ENCODE peak calls at places on chromosomes 2 and 18, in ten cellular contexts. C, B, D, R, N, X, Z, L, M and S are unnamed samples.

GRCh38 chr2:111990856-111991255 is 64.2 kb upstream of the TMEM87B start:
- DNase-seq in N (no peak), L (no peak), X (no peak), R (no peak), B (no peak), M (no peak), D (no peak), C (no peak), Z (no peak), S (no peak)

GRCh38 chr2:176473177-176473576 is 203.9 kb downstream of the MTX2 start:
- DNase-seq in L (no peak), B (peak), D (peak), N (peak), X (no peak), Z (peak), M (no peak), C (no peak), R (no peak), S (peak)

GRCh38 chr18:8536922-8537321 is 72.3 kb upstream of the RAB12 start:
- DNase-seq in M (no peak), L (no peak), X (no peak), Z (no peak), B (no peak), R (no peak), N (no peak), C (no peak), D (no peak), S (no peak)

GRCh38 chr18:47931707-47932103 is 1.2 kb upstream of the SMAD2 start:
- DNase-seq in N (no peak), L (no peak), D (no peak), X (peak), Z (peak), B (peak), M (no peak), R (no peak), C (no peak), S (peak)

GRCh38 chr18:8948471-8949149 is 153.9 kb upstream of the NDUFV2 start:
- DNase-seq in N (peak), Z (peak), M (peak), C (no peak), X (no peak), D (peak), R (no peak), B (no peak), L (no peak), S (peak)

GRCh38 chr18:34397286-34397896 is 172.7 kb upstream of the NOL4 start:
- DNase-seq in N (no peak), R (no peak), M (no peak), L (no peak), B (no peak), D (no peak), C (no peak), X (no peak), Z (no peak), S (no peak)

GRCh38 chr2:168976034-168976654 is 55.0 kb downstream of the ABCB11 start:
- DNase-seq in D (no peak), M (no peak), B (no peak), R (no peak), C (no peak), N (peak), L (no peak), X (no peak), Z (no peak), S (no peak)

GRCh38 chr2:262117-262516 is 1.7 kb downstream of the SH3YL1 start:
- DNase-seq in N (no peak), R (no peak), M (no peak), D (no peak), C (no peak), B (no peak), Z (no peak), L (no peak), X (no peak), S (peak)

GRCh38 chr2:3604207-3604877 is 9.4 kb downstream of the COLEC11 start:
- DNase-seq in Z (peak), B (no peak), L (no peak), C (peak), M (no peak), X (no peak), R (no peak), N (no peak), D (no peak), S (no peak)

GRCh38 chr2:102334471-102334870 is 21.1 kb upstream of the IL18R1 start:
- DNase-seq in C (no peak), L (no peak), X (no peak), M (no peak), B (no peak), R (no peak), D (peak), Z (no peak), N (no peak), S (no peak)

GRCh38 chr2:236787885-236788284 is 218.3 kb downstream of the ACKR3 start:
- DNase-seq in Z (no peak), N (no peak), M (no peak), R (no peak), L (no peak), C (no peak), X (no peak), D (no peak), B (no peak), S (no peak)

GRCh38 chr2:39728941-39729351 is 50.1 kb downstream of the THUMPD2 start:
- DNase-seq in R (no peak), B (no peak), D (peak), X (peak), C (peak), Z (peak), L (peak), M (peak), N (peak), S (peak)

GRCh38 chr2:75571730-75572430 is 11.1 kb upstream of the EVA1A start:
- DNase-seq in X (no peak), Z (no peak), B (no peak), D (no peak), M (no peak), C (no peak), L (no peak), N (peak), R (no peak), S (no peak)

GRCh38 chr2:131641414-131642206 is 113.9 kb downstream of the CCDC74A start:
- DNase-seq in C (no peak), R (no peak), X (no peak), L (no peak), M (no peak), Z (no peak), D (peak), N (peak), B (no peak), S (no peak)

GRCh38 chr18:45571714-45572113 is 43.6 kb upstream of the SLC14A2 start:
- DNase-seq in L (no peak), D (no peak), N (no peak), R (no peak), B (no peak), X (no peak), C (no peak), Z (no peak), M (peak), S (no peak)

GRCh38 chr2:82120120-82120519 is 1815.6 kb upstream of the LRRTM1 start:
- DNase-seq in B (no peak), D (no peak), N (no peak), L (no peak), R (no peak), M (no peak), Z (no peak), C (no peak), X (no peak), S (no peak)

GRCh38 chr2:109438146-109438545 is 175.6 kb downstream of the SEPTIN10 start:
- DNase-seq in C (no peak), M (no peak), Z (no peak), L (no peak), R (no peak), X (no peak), N (no peak), B (no peak), D (no peak), S (no peak)

GRCh38 chr18:53458266-53458665 is 766.2 kb downstream of the MBD2 start:
- DNase-seq in B (no peak), D (no peak), Z (no peak), M (no peak), X (no peak), R (no peak), N (no peak), L (no peak), C (no peak), S (no peak)

GRCh38 chr2:174485763-174486613 is 841 bp downstream of the GPR155 start:
- DNase-seq in D (peak), N (peak), B (no peak), Z (peak), L (peak), R (no peak), X (no peak), M (no peak), C (peak), S (no peak)

GRCh38 chr2:192228685-192229084 is 34.0 kb upstream of the TMEFF2 start:
- DNase-seq in D (no peak), N (peak), B (no peak), X (no peak), C (no peak), Z (no peak), M (no peak), R (no peak), L (no peak), S (peak)

GRCh38 chr2:8595821-8596600 is 85.8 kb upstream of the ID2 start:
- DNase-seq in N (no peak), B (no peak), R (no peak), M (no peak), L (no peak), D (no peak), X (peak), C (no peak), Z (no peak), S (no peak)

GRCh38 chr2:211454684-211455083 is 898.3 kb downstream of the CPS1 start:
- DNase-seq in R (no peak), L (peak), N (no peak), D (no peak), Z (no peak), X (no peak), C (peak), M (no peak), B (no peak), S (no peak)

GRCh38 chr2:127067620-127068350 is 39.2 kb downstream of the BIN1 start:
- DNase-seq in C (peak), Z (peak), N (peak), B (peak), X (peak), D (peak), L (peak), M (peak), R (no peak), S (peak)

GRCh38 chr18:76823574-76823973 is 1.2 kb downstream of the ZNF236 start:
- DNase-seq in X (peak), Z (no peak), B (no peak), N (peak), D (no peak), L (peak), C (no peak), M (peak), R (no peak), S (no peak)

GRCh38 chr2:70675862-70676261 is 92.1 kb downstream of the ADD2 start:
- DNase-seq in X (no peak), N (no peak), D (no peak), L (no peak), M (no peak), R (no peak), B (no peak), C (no peak), Z (no peak), S (no peak)

GRCh38 chr2:11571170-11571569 is 37.3 kb downstream of the GREB1 start:
- DNase-seq in B (no peak), Z (no peak), N (no peak), X (peak), L (no peak), C (peak), D (no peak), R (no peak), M (no peak), S (no peak)

GRCh38 chr2:2590796-2591541 is 259.9 kb upstream of the MYT1L start:
- DNase-seq in X (no peak), C (no peak), L (no peak), B (no peak), R (no peak), N (no peak), D (no peak), M (no peak), Z (no peak), S (no peak)

GRCh38 chr2:109142416-109143210 is 13.6 kb downstream of the SH3RF3 start:
- DNase-seq in R (no peak), D (no peak), C (no peak), M (no peak), Z (no peak), X (no peak), B (no peak), L (no peak), N (no peak), S (no peak)

GRCh38 chr18:8107426-8107825 is 501.8 kb upstream of the RAB12 start:
- DNase-seq in C (no peak), B (no peak), N (peak), Z (no peak), D (no peak), X (no peak), M (no peak), R (no peak), L (no peak), S (no peak)

GRCh38 chr18:41378628-41379027 is 576.4 kb upstream of the PIK3C3 start:
- DNase-seq in M (no peak), C (no peak), R (no peak), L (no peak), X (no peak), N (peak), D (peak), Z (peak), B (no peak), S (peak)

GRCh38 chr2:237118025-237118424 is 32.3 kb downstream of the COPS8 start:
- DNase-seq in M (no peak), X (no peak), L (no peak), R (no peak), Z (no peak), N (peak), C (no peak), D (peak), B (no peak), S (peak)

GRCh38 chr2:184268900-184269299 is 329.4 kb upstream of the ZNF804A start:
- DNase-seq in X (no peak), N (no peak), R (no peak), L (no peak), M (no peak), B (no peak), D (no peak), Z (no peak), C (no peak), S (no peak)

GRCh38 chr2:68290825-68291224 is 28.9 kb downstream of the CNRIP1 start:
- DNase-seq in Z (no peak), L (no peak), C (no peak), D (no peak), R (no peak), N (no peak), M (no peak), X (no peak), B (no peak), S (no peak)

GRCh38 chr2:131039535-131039907 is 53.7 kb downstream of the FAM168B start:
- DNase-seq in M (no peak), L (no peak), D (no peak), B (no peak), C (no peak), Z (no peak), N (no peak), X (peak), R (no peak), S (no peak)

DNA sequence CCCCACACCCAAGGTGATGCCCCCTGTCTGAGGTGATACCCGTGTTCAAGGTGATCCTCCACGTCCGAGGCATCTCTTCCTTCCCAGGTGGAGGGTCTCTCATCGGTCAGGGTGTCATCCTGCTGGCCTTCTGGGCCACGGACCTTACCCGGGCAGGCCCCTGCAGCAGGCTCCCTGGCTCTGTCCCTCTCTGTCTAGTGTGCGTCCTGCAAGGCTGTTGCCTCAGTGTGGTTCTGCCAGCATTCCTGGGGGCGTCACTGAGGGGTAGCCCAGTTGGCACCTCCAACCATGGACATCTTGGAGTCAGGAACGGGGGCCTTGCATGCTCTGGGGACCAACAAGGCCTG is 5.6 kb upstream of the PER2 start:
- DNase-seq in X (no peak), Z (no peak), R (no peak), N (no peak), C (no peak), L (no peak), M (no peak), B (no peak), D (no peak), S (no peak)
- TF ChIP-seq CTCF in X (no peak), Z (no peak), R (no peak), N (no peak), C (no peak), L (no peak), M (no peak), B (no peak), D (no peak), S (no peak)

GRCh38 chr2:77521931-77522470 is at the start of gene LRRTM4:
- DNase-seq in L (peak), B (no peak), C (no peak), N (peak), Z (no peak), R (no peak), D (no peak), M (no peak), X (no peak), S (no peak)
- TF ChIP-seq CTCF in L (no peak), B (no peak), C (no peak), N (peak), Z (no peak), R (no peak), D (no peak), M (no peak), X (no peak), S (no peak)

GRCh38 chr2:28956890-28957289 is 24.2 kb upstream of the TOGARAM2 start:
- DNase-seq in L (no peak), Z (peak), B (no peak), X (no peak), N (no peak), D (peak), C (no peak), M (no peak), R (no peak), S (peak)

GRCh38 chr2:28952806-28953190 is 28.3 kb upstream of the TOGARAM2 start:
- DNase-seq in X (no peak), C (peak), M (no peak), L (no peak), N (no peak), B (no peak), D (no peak), Z (no peak), R (no peak), S (no peak)

GRCh38 chr2:28958689-28959088 is 22.4 kb upstream of the TOGARAM2 start:
- DNase-seq in L (peak), X (no peak), D (peak), M (peak), B (peak), Z (peak), R (peak), N (peak), C (peak), S (peak)

GRCh38 chr2:28955492-28955891 is 25.6 kb upstream of the TOGARAM2 start:
- DNase-seq in D (no peak), C (no peak), R (no peak), B (no peak), M (no peak), L (no peak), Z (no peak), X (no peak), N (no peak), S (no peak)

DNA sequence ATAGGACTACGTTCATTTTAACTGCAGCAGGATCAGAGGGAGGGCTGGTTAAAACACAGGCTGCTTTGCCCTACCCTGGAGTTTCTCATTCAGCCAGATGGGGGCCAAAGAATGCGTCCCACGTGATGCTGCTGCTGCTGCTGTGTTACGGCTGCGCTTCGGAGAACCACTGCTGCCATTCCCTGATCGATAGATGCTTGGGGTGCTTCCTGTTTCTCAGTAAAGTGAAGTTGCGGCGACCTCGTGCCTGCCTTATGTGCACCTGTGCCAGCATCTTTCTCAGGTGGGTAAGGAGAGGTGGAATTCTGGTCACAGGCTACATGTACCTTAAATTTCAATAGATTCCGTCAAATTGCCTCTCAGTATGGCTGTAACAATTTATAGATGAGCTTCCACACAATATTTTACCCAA is 24.7 kb upstream of the TOGARAM2 start:
- DNase-seq in L (peak), C (no peak), M (no peak), Z (peak), B (no peak), R (no peak), N (peak), D (peak), X (no peak), S (no peak)
- TF ChIP-seq CTCF in L (peak), C (no peak), M (no peak), Z (peak), B (no peak), R (peak), N (peak), D (peak), X (no peak), S (no peak)

DNA sequence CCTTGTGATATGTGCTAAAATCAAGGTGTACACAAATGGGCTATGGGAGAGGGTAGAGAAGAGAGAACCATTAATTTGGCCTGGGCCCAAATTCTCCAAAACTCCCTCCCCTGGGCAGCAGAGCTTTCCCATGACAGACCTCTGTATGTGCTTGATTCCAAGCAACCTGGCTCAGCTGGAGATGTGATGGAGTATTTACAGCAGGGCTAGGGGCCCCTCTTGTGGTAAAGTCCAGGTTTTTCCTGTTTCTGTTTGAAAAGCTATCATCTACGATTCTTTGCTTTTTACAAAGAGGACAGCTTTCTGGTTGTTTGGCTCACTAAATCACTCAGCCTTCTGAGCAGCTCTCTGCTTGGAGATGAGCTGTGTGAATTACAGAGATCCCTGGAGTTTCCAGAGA is 40.3 kb downstream of the KCNS3 start:
- DNase-seq in N (no peak), C (peak), L (no peak), X (no peak), B (no peak), Z (peak), D (no peak), R (no peak), M (no peak), S (no peak)
- TF ChIP-seq CTCF in N (peak), C (no peak), L (no peak), X (no peak), B (no peak), Z (peak), D (no peak), R (no peak), M (no peak), S (peak)